ENCODE peak calls at places on chromosomes 1 and 21, in five cellular contexts. One of them, this sample, is unnamed. For H3K9me3, the result is how much of the 10 kb centered on the place peaks cover.

GRCh38 chr21:30592140-30592539 is at the start of gene KRTAP6-3:
- ATAC-seq in upper lobe of right lung: no peak
- ATAC-seq in left lung: no peak
- ATAC-seq in heart left ventricle: no peak
- ATAC-seq in Panc1: no peak
- ATAC-seq in this sample: no peak

GRCh38 chr1:26372039-26372438 is 511 bp downstream of the ZNF683 start:
- ATAC-seq in upper lobe of right lung: no peak
- ATAC-seq in left lung: no peak
- ATAC-seq in heart left ventricle: no peak
- ATAC-seq in Panc1: no peak
- ATAC-seq in this sample: no peak

GRCh38 chr1:227335587-227336020 is 17.3 kb upstream of the CDC42BPA start:
- ATAC-seq in upper lobe of right lung: no peak
- ATAC-seq in heart left ventricle: no peak
- ATAC-seq in Panc1: no peak
- ATAC-seq in left lung: no peak
- ATAC-seq in this sample: no peak

GRCh38 chr1:67171574-67171955 is 5.3 kb downstream of the IL23R start:
- ATAC-seq in left lung: no peak
- ATAC-seq in heart left ventricle: no peak
- ATAC-seq in upper lobe of right lung: no peak
- ATAC-seq in Panc1: no peak
- ATAC-seq in this sample: no peak

GRCh38 chr1:5628416-5628815 is 363.8 kb downstream of the NPHP4 start:
- ATAC-seq in upper lobe of right lung: no peak
- ATAC-seq in heart left ventricle: no peak
- ATAC-seq in left lung: no peak
- ATAC-seq in Panc1: no peak
- ATAC-seq in this sample: no peak

GRCh38 chr1:193762276-193762675 is 575.9 kb upstream of the B3GALT2 start:
- ATAC-seq in upper lobe of right lung: no peak
- ATAC-seq in heart left ventricle: peak
- ATAC-seq in Panc1: no peak
- ATAC-seq in left lung: no peak
- ATAC-seq in this sample: no peak

GRCh38 chr1:55195523-55196233 is 19.5 kb downstream of the USP24 start:
- ATAC-seq in Panc1: no peak
- ATAC-seq in heart left ventricle: no peak
- ATAC-seq in left lung: peak
- ATAC-seq in upper lobe of right lung: peak
- ATAC-seq in this sample: no peak

GRCh38 chr1:231844986-231845502 is 218.5 kb downstream of the DISC1 start:
- ATAC-seq in heart left ventricle: no peak
- ATAC-seq in left lung: no peak
- ATAC-seq in Panc1: no peak
- ATAC-seq in upper lobe of right lung: no peak
- ATAC-seq in this sample: no peak

GRCh38 chr21:41321211-41321907 is 4.8 kb downstream of the FAM3B start:
- ATAC-seq in left lung: no peak
- ATAC-seq in upper lobe of right lung: no peak
- ATAC-seq in Panc1: no peak
- ATAC-seq in heart left ventricle: no peak
- ATAC-seq in this sample: no peak

GRCh38 chr21:39319814-39320332 is 6.4 kb upstream of the BRWD1 start:
- ATAC-seq in heart left ventricle: peak
- ATAC-seq in upper lobe of right lung: no peak
- ATAC-seq in Panc1: no peak
- ATAC-seq in left lung: peak
- ATAC-seq in this sample: peak

GRCh38 chr1:45444609-45445131 is 46.3 kb downstream of the TESK2 start:
- ATAC-seq in left lung: no peak
- ATAC-seq in heart left ventricle: no peak
- ATAC-seq in Panc1: no peak
- ATAC-seq in upper lobe of right lung: no peak
- ATAC-seq in this sample: no peak

GRCh38 chr1:14165289-14165867 is 433.1 kb upstream of the KAZN start:
- ATAC-seq in left lung: peak
- ATAC-seq in Panc1: no peak
- ATAC-seq in upper lobe of right lung: peak
- ATAC-seq in heart left ventricle: no peak
- ATAC-seq in this sample: peak

GRCh38 chr1:243179714-243180113 is 75.4 kb downstream of the CEP170 start:
- ATAC-seq in upper lobe of right lung: no peak
- ATAC-seq in Panc1: no peak
- ATAC-seq in left lung: no peak
- ATAC-seq in heart left ventricle: no peak
- ATAC-seq in this sample: no peak

GRCh38 chr1:240695416-240695815 is 83.5 kb upstream of the GREM2 start:
- ATAC-seq in heart left ventricle: no peak
- ATAC-seq in left lung: no peak
- ATAC-seq in upper lobe of right lung: no peak
- ATAC-seq in Panc1: no peak
- ATAC-seq in this sample: no peak

GRCh38 chr1:46448109-46448911 is 41.3 kb upstream of the DMBX1 start:
- ATAC-seq in upper lobe of right lung: no peak
- ATAC-seq in Panc1: no peak
- ATAC-seq in heart left ventricle: no peak
- ATAC-seq in left lung: no peak
- ATAC-seq in this sample: no peak

GRCh38 chr21:25862596-25862995 is 127.8 kb downstream of the GABPA start:
- ATAC-seq in heart left ventricle: no peak
- ATAC-seq in left lung: peak
- ATAC-seq in upper lobe of right lung: peak
- ATAC-seq in Panc1: no peak
- ATAC-seq in this sample: no peak

GRCh38 chr1:12467570-12468286 is 150.3 kb downstream of the DHRS3 start:
- ATAC-seq in Panc1: no peak
- ATAC-seq in heart left ventricle: no peak
- ATAC-seq in left lung: no peak
- ATAC-seq in upper lobe of right lung: no peak
- ATAC-seq in this sample: no peak

GRCh38 chr1:89203166-89203565 is 4.4 kb upstream of the GBP4 start:
- ATAC-seq in left lung: no peak
- ATAC-seq in upper lobe of right lung: no peak
- ATAC-seq in heart left ventricle: no peak
- ATAC-seq in Panc1: no peak
- ATAC-seq in this sample: no peak

GRCh38 chr1:10250663-10251062 is 40.3 kb downstream of the KIF1B start:
- ATAC-seq in upper lobe of right lung: no peak
- ATAC-seq in Panc1: no peak
- ATAC-seq in heart left ventricle: no peak
- ATAC-seq in left lung: no peak
- ATAC-seq in this sample: no peak
- H3K27ac ChIP-seq in upper lobe of right lung: no peak
- H3K27ac ChIP-seq in Panc1: no peak
- H3K27ac ChIP-seq in heart left ventricle: no peak
- H3K27ac ChIP-seq in left lung: no peak
- H3K27ac ChIP-seq in this sample: no peak

DNA sequence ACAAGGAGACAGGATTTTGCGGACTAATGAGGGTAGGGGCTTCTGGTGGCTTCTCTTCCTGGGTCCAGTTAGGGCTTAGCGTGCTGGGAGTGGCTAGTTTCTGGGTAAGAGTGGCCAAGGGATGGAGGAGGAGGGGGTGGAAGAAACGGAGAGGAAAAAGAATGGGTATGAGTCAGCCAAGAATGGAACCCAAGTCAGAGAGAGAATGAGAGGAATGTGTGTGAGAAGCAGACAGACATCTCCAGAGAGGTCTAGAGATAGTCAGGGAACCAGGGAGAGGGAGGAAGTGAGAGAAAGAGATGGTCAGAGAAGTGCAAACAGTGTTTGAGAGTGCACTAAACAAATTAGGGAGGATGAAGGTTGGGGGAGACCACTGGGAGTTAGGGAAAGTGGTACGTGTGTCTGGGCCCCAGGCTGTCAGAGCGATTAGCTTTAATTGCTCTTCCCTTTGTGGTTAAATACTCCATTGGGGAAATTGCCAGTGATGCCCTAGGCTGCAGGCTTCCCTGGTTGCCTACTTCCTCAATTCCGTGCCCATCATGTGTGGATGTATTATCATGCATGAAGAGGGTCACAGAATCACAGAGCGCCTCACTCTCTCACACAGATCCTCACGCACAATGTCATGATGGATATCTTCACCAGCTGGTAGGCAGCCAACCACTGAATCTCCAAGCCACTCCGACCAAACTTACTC is 1.4 kb downstream of the PEA15 start:
- ATAC-seq in left lung: peak
- ATAC-seq in upper lobe of right lung: no peak
- ATAC-seq in heart left ventricle: no peak
- ATAC-seq in Panc1: no peak
- ATAC-seq in this sample: peak
- H3K4me3 ChIP-seq in left lung: peak
- H3K4me3 ChIP-seq in upper lobe of right lung: peak
- H3K4me3 ChIP-seq in heart left ventricle: peak
- H3K4me3 ChIP-seq in Panc1: peak
- H3K4me3 ChIP-seq in this sample: peak

DNA sequence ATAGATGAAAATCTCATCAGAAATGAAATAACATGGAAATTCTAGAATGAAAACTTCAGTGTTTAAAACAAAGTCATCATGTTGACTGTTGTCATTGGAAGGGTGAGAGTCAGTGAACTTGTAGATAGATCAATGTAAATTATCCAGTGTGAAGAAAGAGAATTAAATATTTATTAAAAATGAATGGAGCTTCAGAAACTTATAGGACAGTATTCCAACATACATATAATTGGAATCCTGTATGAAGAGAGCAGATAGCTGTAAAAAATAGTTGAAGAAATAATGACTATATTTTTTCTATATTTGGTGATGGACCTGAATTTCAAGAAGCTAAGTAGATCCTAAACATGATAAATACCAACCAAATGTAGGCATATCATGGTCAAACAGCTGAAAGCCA is 60.0 kb downstream of the MAN1A2 start:
- ATAC-seq in Panc1: no peak
- ATAC-seq in heart left ventricle: no peak
- ATAC-seq in upper lobe of right lung: no peak
- ATAC-seq in left lung: no peak
- ATAC-seq in this sample: no peak
- H3K9me3 ChIP-seq in Panc1: under half
- H3K9me3 ChIP-seq in heart left ventricle: under half
- H3K9me3 ChIP-seq in upper lobe of right lung: under half
- H3K9me3 ChIP-seq in left lung: under half
- H3K9me3 ChIP-seq in this sample: under half

GRCh38 chr1:230641900-230642262 is 400 bp upstream of the COG2 start:
- ATAC-seq in upper lobe of right lung: no peak
- ATAC-seq in Panc1: no peak
- ATAC-seq in left lung: no peak
- ATAC-seq in heart left ventricle: peak
- ATAC-seq in this sample: no peak
- H3K27ac ChIP-seq in upper lobe of right lung: no peak
- H3K27ac ChIP-seq in Panc1: no peak
- H3K27ac ChIP-seq in left lung: no peak
- H3K27ac ChIP-seq in heart left ventricle: no peak
- H3K27ac ChIP-seq in this sample: no peak

GRCh38 chr1:91735266-91735845 is 150.6 kb downstream of the TGFBR3 start:
- ATAC-seq in Panc1: no peak
- ATAC-seq in upper lobe of right lung: no peak
- ATAC-seq in left lung: no peak
- ATAC-seq in heart left ventricle: no peak
- ATAC-seq in this sample: no peak

GRCh38 chr1:91736999-91737615 is 148.8 kb downstream of the TGFBR3 start:
- ATAC-seq in heart left ventricle: peak
- ATAC-seq in left lung: peak
- ATAC-seq in Panc1: peak
- ATAC-seq in upper lobe of right lung: peak
- ATAC-seq in this sample: peak

GRCh38 chr1:91732991-91733390 is 153.0 kb downstream of the TGFBR3 start:
- ATAC-seq in Panc1: no peak
- ATAC-seq in upper lobe of right lung: no peak
- ATAC-seq in heart left ventricle: no peak
- ATAC-seq in left lung: no peak
- ATAC-seq in this sample: no peak

GRCh38 chr1:91737650-91738049 is 148.3 kb downstream of the TGFBR3 start:
- ATAC-seq in left lung: no peak
- ATAC-seq in upper lobe of right lung: no peak
- ATAC-seq in Panc1: no peak
- ATAC-seq in heart left ventricle: no peak
- ATAC-seq in this sample: no peak

DNA sequence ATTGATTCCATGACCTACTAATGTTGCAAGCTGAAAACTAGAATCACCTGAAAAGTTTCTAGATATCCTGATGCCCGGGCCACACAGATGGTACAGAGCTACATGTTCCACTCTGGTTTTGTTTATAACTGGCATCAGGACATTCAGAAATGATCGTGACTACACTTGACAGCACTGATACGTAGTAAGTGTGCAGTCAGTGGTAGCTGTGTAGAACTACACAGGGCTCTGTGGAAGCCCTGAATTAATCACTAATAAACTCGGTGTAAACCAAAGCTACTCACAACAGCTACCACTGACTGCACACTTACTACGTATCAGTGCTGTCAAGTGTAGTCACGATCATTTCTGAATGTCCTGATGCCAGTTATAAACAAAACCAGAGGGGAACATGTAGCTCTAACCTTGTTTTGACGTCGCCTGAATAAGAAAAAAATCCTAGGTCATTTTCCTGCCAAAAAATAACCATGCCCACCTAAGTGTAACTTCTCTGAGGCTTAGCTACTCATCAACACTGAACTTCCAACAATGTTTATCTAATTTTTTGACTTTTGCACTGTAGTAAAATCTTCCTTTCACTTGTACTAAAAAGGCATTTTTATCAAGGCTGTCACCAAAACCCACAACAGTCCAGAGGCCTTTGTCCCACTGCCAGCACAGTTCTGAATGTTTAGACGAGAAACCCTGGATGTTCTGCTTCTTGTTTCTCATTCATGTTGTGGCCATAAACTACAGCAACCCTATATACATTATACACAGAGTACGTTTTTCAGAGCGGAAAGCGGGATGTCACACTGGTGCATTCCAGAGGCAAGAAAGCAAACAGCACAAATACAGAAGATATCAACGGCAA is 149.6 kb downstream of the TGFBR3 start:
- ATAC-seq in upper lobe of right lung: no peak
- ATAC-seq in Panc1: peak
- ATAC-seq in heart left ventricle: peak
- ATAC-seq in left lung: no peak
- ATAC-seq in this sample: peak
- H3K4me3 ChIP-seq in upper lobe of right lung: no peak
- H3K4me3 ChIP-seq in Panc1: peak
- H3K4me3 ChIP-seq in heart left ventricle: no peak
- H3K4me3 ChIP-seq in left lung: no peak
- H3K4me3 ChIP-seq in this sample: peak

GRCh38 chr21:37398697-37399096 is 32.1 kb downstream of the DYRK1A start:
- ATAC-seq in Panc1: no peak
- ATAC-seq in left lung: no peak
- ATAC-seq in upper lobe of right lung: no peak
- ATAC-seq in heart left ventricle: no peak
- ATAC-seq in this sample: no peak
- H3K9me3 ChIP-seq in Panc1: under half
- H3K9me3 ChIP-seq in left lung: under half
- H3K9me3 ChIP-seq in upper lobe of right lung: under half
- H3K9me3 ChIP-seq in heart left ventricle: under half
- H3K9me3 ChIP-seq in this sample: under half